ENCODE peak calls at places on chromosomes 11 and 22, in eight cellular contexts. One of them, this sample, is unnamed.
A peak's percentile ranks its signal among the peaks of the same experiment; 100 is the strongest.

GRCh38 chr22:38108561-38109319 is 1.7 kb downstream of the BAIAP2L2 start:
- DNase-seq in ovary: no peak
- DNase-seq in activated CD4-positive, alpha-beta T cell treated with anti-CD3 and anti-CD28 coated beads for 48 hours: no peak
- DNase-seq in stimulated activated CD4-positive, alpha-beta T cell treated with anti-CD3 and anti-CD28 coated beads, Interleukin-1b, Interleukin-23, amount 100 ng/mL, for 24 hours: no peak
- DNase-seq in NCI-H2029: no peak
- DNase-seq in AG10803: no peak
- DNase-seq in ELR: no peak
- DNase-seq in cardiac muscle cell: no peak
- DNase-seq in this sample: no peak

GRCh38 chr11:73818838-73819237 is 31.2 kb downstream of the MRPL48 start:
- DNase-seq in stimulated activated CD4-positive, alpha-beta T cell treated with anti-CD3 and anti-CD28 coated beads, Interleukin-1b, Interleukin-23, amount 100 ng/mL, for 24 hours: no peak
- DNase-seq in AG10803: peak; percentile 43
- DNase-seq in ovary: no peak
- DNase-seq in ELR: peak; percentile 52
- DNase-seq in NCI-H2029: no peak
- DNase-seq in cardiac muscle cell: peak; percentile 37
- DNase-seq in activated CD4-positive, alpha-beta T cell treated with anti-CD3 and anti-CD28 coated beads for 48 hours: no peak
- DNase-seq in this sample: no peak

GRCh38 chr11:11558352-11558751 is 63.5 kb downstream of the GALNT18 start:
- DNase-seq in AG10803: no peak
- DNase-seq in ovary: no peak
- DNase-seq in stimulated activated CD4-positive, alpha-beta T cell treated with anti-CD3 and anti-CD28 coated beads, Interleukin-1b, Interleukin-23, amount 100 ng/mL, for 24 hours: no peak
- DNase-seq in ELR: no peak
- DNase-seq in cardiac muscle cell: no peak
- DNase-seq in NCI-H2029: no peak
- DNase-seq in activated CD4-positive, alpha-beta T cell treated with anti-CD3 and anti-CD28 coated beads for 48 hours: no peak
- DNase-seq in this sample: no peak

GRCh38 chr11:764322-765024 is 12.8 kb downstream of the GATD1 start:
- DNase-seq in AG10803: no peak
- DNase-seq in activated CD4-positive, alpha-beta T cell treated with anti-CD3 and anti-CD28 coated beads for 48 hours: no peak
- DNase-seq in ovary: no peak
- DNase-seq in stimulated activated CD4-positive, alpha-beta T cell treated with anti-CD3 and anti-CD28 coated beads, Interleukin-1b, Interleukin-23, amount 100 ng/mL, for 24 hours: no peak
- DNase-seq in ELR: no peak
- DNase-seq in cardiac muscle cell: no peak
- DNase-seq in NCI-H2029: no peak
- DNase-seq in this sample: no peak

GRCh38 chr11:61297741-61298140 is 2.6 kb upstream of the VWCE start:
- DNase-seq in stimulated activated CD4-positive, alpha-beta T cell treated with anti-CD3 and anti-CD28 coated beads, Interleukin-1b, Interleukin-23, amount 100 ng/mL, for 24 hours: no peak
- DNase-seq in NCI-H2029: peak; percentile 25
- DNase-seq in AG10803: peak; percentile 94
- DNase-seq in activated CD4-positive, alpha-beta T cell treated with anti-CD3 and anti-CD28 coated beads for 48 hours: no peak
- DNase-seq in ELR: peak; percentile 77
- DNase-seq in ovary: peak; percentile 63
- DNase-seq in cardiac muscle cell: peak; percentile 97
- DNase-seq in this sample: peak; percentile 47

GRCh38 chr11:64747961-64748715 is 4.2 kb upstream of the RASGRP2 start:
- DNase-seq in cardiac muscle cell: peak; percentile 27
- DNase-seq in NCI-H2029: no peak
- DNase-seq in activated CD4-positive, alpha-beta T cell treated with anti-CD3 and anti-CD28 coated beads for 48 hours: no peak
- DNase-seq in ovary: no peak
- DNase-seq in AG10803: peak; percentile 91
- DNase-seq in ELR: peak; percentile 46
- DNase-seq in stimulated activated CD4-positive, alpha-beta T cell treated with anti-CD3 and anti-CD28 coated beads, Interleukin-1b, Interleukin-23, amount 100 ng/mL, for 24 hours: no peak
- DNase-seq in this sample: peak; percentile 14

GRCh38 chr11:117354550-117354949 is 26.9 kb downstream of the CEP164 start:
- DNase-seq in ELR: no peak
- DNase-seq in activated CD4-positive, alpha-beta T cell treated with anti-CD3 and anti-CD28 coated beads for 48 hours: no peak
- DNase-seq in cardiac muscle cell: no peak
- DNase-seq in stimulated activated CD4-positive, alpha-beta T cell treated with anti-CD3 and anti-CD28 coated beads, Interleukin-1b, Interleukin-23, amount 100 ng/mL, for 24 hours: no peak
- DNase-seq in ovary: no peak
- DNase-seq in AG10803: no peak
- DNase-seq in NCI-H2029: no peak
- DNase-seq in this sample: no peak

GRCh38 chr22:38824587-38824986 is 19.2 kb downstream of the NPTXR start:
- DNase-seq in activated CD4-positive, alpha-beta T cell treated with anti-CD3 and anti-CD28 coated beads for 48 hours: peak; percentile 60
- DNase-seq in ELR: peak; percentile 82
- DNase-seq in cardiac muscle cell: peak; percentile 84
- DNase-seq in ovary: no peak
- DNase-seq in AG10803: peak; percentile 62
- DNase-seq in NCI-H2029: no peak
- DNase-seq in stimulated activated CD4-positive, alpha-beta T cell treated with anti-CD3 and anti-CD28 coated beads, Interleukin-1b, Interleukin-23, amount 100 ng/mL, for 24 hours: no peak
- DNase-seq in this sample: no peak

GRCh38 chr11:69074786-69075185 is 26.1 kb downstream of the TPCN2 start:
- DNase-seq in NCI-H2029: no peak
- DNase-seq in stimulated activated CD4-positive, alpha-beta T cell treated with anti-CD3 and anti-CD28 coated beads, Interleukin-1b, Interleukin-23, amount 100 ng/mL, for 24 hours: no peak
- DNase-seq in ELR: no peak
- DNase-seq in AG10803: no peak
- DNase-seq in ovary: peak; percentile 74
- DNase-seq in activated CD4-positive, alpha-beta T cell treated with anti-CD3 and anti-CD28 coated beads for 48 hours: no peak
- DNase-seq in cardiac muscle cell: peak; percentile 43
- DNase-seq in this sample: peak; percentile 76

GRCh38 chr11:68840661-68841653 is 759 bp downstream of the CPT1A start:
- DNase-seq in activated CD4-positive, alpha-beta T cell treated with anti-CD3 and anti-CD28 coated beads for 48 hours: peak; percentile 38
- DNase-seq in ovary: peak; percentile 67
- DNase-seq in AG10803: peak; percentile 34
- DNase-seq in ELR: peak; percentile 56
- DNase-seq in NCI-H2029: peak; percentile 36
- DNase-seq in cardiac muscle cell: peak; percentile 66
- DNase-seq in stimulated activated CD4-positive, alpha-beta T cell treated with anti-CD3 and anti-CD28 coated beads, Interleukin-1b, Interleukin-23, amount 100 ng/mL, for 24 hours: no peak
- DNase-seq in this sample: peak; percentile 60

GRCh38 chr11:118295199-118295598 is 9.3 kb upstream of the CD3E start:
- DNase-seq in ELR: no peak
- DNase-seq in NCI-H2029: no peak
- DNase-seq in stimulated activated CD4-positive, alpha-beta T cell treated with anti-CD3 and anti-CD28 coated beads, Interleukin-1b, Interleukin-23, amount 100 ng/mL, for 24 hours: no peak
- DNase-seq in cardiac muscle cell: no peak
- DNase-seq in AG10803: no peak
- DNase-seq in activated CD4-positive, alpha-beta T cell treated with anti-CD3 and anti-CD28 coated beads for 48 hours: peak; percentile 32
- DNase-seq in ovary: no peak
- DNase-seq in this sample: no peak

This sample was measured in uterus.